ENCODE peak calls at places on chromosomes 2 and 18, in four cellular contexts. One of them, this sample, is unnamed.

GRCh38 chr2:36568533-36569246 is 29.3 kb downstream of the FEZ2 start:
- DNase-seq in GM20000: no peak
- DNase-seq in activated T-cell treated with anti-CD3 and anti-CD28 coated beads for 48 hours: no peak
- DNase-seq in neural progenitor cell: no peak
- DNase-seq in this sample: no peak

GRCh38 chr2:232367591-232368233 is 10.8 kb upstream of the ALPP start:
- DNase-seq in GM20000: no peak
- DNase-seq in activated T-cell treated with anti-CD3 and anti-CD28 coated beads for 48 hours: no peak
- DNase-seq in neural progenitor cell: peak; percentile 55
- DNase-seq in this sample: no peak

GRCh38 chr2:195532628-195533271 is 124.3 kb upstream of the SLC39A10 start:
- DNase-seq in GM20000: no peak
- DNase-seq in activated T-cell treated with anti-CD3 and anti-CD28 coated beads for 48 hours: no peak
- DNase-seq in neural progenitor cell: no peak
- DNase-seq in this sample: no peak

GRCh38 chr2:105294844-105295481 is 34.6 kb downstream of the TGFBRAP1 start:
- DNase-seq in GM20000: peak; percentile 52
- DNase-seq in activated T-cell treated with anti-CD3 and anti-CD28 coated beads for 48 hours: no peak
- DNase-seq in neural progenitor cell: peak; percentile 87
- DNase-seq in this sample: no peak

GRCh38 chr2:29196792-29197788 is 81.9 kb downstream of the CLIP4 start:
- DNase-seq in GM20000: peak; percentile 74
- DNase-seq in activated T-cell treated with anti-CD3 and anti-CD28 coated beads for 48 hours: peak; percentile 68
- DNase-seq in neural progenitor cell: peak; percentile 81
- DNase-seq in this sample: peak; percentile 71

GRCh38 chr18:74204543-74205152 is 56.3 kb downstream of the TIMM21 start:
- DNase-seq in GM20000: no peak
- DNase-seq in activated T-cell treated with anti-CD3 and anti-CD28 coated beads for 48 hours: no peak
- DNase-seq in neural progenitor cell: no peak
- DNase-seq in this sample: no peak

GRCh38 chr2:162343824-162344616 is at the start of gene GCA:
- DNase-seq in GM20000: peak; percentile 94
- DNase-seq in activated T-cell treated with anti-CD3 and anti-CD28 coated beads for 48 hours: peak; percentile 96
- DNase-seq in neural progenitor cell: peak; percentile 97
- DNase-seq in this sample: peak; percentile 99

GRCh38 chr2:228084717-228085116 is 96.8 kb downstream of the SPHKAP start:
- DNase-seq in GM20000: no peak
- DNase-seq in activated T-cell treated with anti-CD3 and anti-CD28 coated beads for 48 hours: no peak
- DNase-seq in neural progenitor cell: no peak
- DNase-seq in this sample: no peak

GRCh38 chr2:70887550-70888229 is 48.0 kb upstream of the ATP6V1B1 start:
- DNase-seq in GM20000: peak; percentile 30
- DNase-seq in activated T-cell treated with anti-CD3 and anti-CD28 coated beads for 48 hours: no peak
- DNase-seq in neural progenitor cell: peak; percentile 93
- DNase-seq in this sample: no peak

GRCh38 chr2:238155051-238155760 is 3.6 kb upstream of the ERFE start:
- DNase-seq in GM20000: no peak
- DNase-seq in activated T-cell treated with anti-CD3 and anti-CD28 coated beads for 48 hours: no peak
- DNase-seq in neural progenitor cell: no peak
- DNase-seq in this sample: no peak

GRCh38 chr2:206086683-206087350 is 843 bp upstream of the INO80D start:
- DNase-seq in GM20000: no peak
- DNase-seq in activated T-cell treated with anti-CD3 and anti-CD28 coated beads for 48 hours: no peak
- DNase-seq in neural progenitor cell: no peak
- DNase-seq in this sample: no peak

GRCh38 chr2:140454717-140455116 is 1674.5 kb upstream of the NXPH2 start:
- DNase-seq in GM20000: no peak
- DNase-seq in activated T-cell treated with anti-CD3 and anti-CD28 coated beads for 48 hours: no peak
- DNase-seq in neural progenitor cell: no peak
- DNase-seq in this sample: no peak

This sample was measured in activated naive CD8-positive, alpha-beta T cell treated with anti-CD3 and anti-CD28 coated beads, Interleukin-2, amount 50 U/mL, for 16 hours.